ENCODE peak calls at places on chromosomes 7 and 10, in nine cellular contexts. L is RWPE1, Z is GM12892, K is NCI-H2081, A is nephron progenitor cell, Y is AG09309, I is HEK293T, P is Kasumi-1, M is hepatic stellate cell. S is an unnamed sample.

GRCh38 chr10:93815304-93816091 is 57.8 kb downstream of the LGI1 start:
- DNase-seq in L (no peak), M (no peak), Y (no peak), A (peak), P (no peak), Z (no peak), K (no peak), I (no peak), S (no peak)

GRCh38 chr7:76129366-76129765 is 72.3 kb upstream of the SRRM3 start:
- DNase-seq in I (no peak), L (no peak), Y (peak), A (no peak), M (no peak), K (peak), P (no peak), Z (no peak), S (no peak)

GRCh38 chr7:23235688-23236280 is 10.8 kb upstream of the GPNMB start:
- DNase-seq in Y (no peak), K (no peak), A (no peak), I (no peak), P (no peak), M (no peak), L (peak), Z (no peak), S (no peak)

GRCh38 chr10:91665842-91666241 is 33.0 kb upstream of the PPP1R3C start:
- DNase-seq in M (no peak), I (no peak), Z (no peak), P (no peak), Y (no peak), L (no peak), K (no peak), A (no peak), S (no peak)

GRCh38 chr10:64658528-64658927 is 1137.3 kb downstream of the REEP3 start:
- DNase-seq in Y (no peak), P (no peak), K (no peak), Z (no peak), M (no peak), A (no peak), L (no peak), I (no peak), S (no peak)

GRCh38 chr10:48419714-48420113 is 113.2 kb downstream of the MAPK8 start:
- DNase-seq in P (no peak), I (no peak), Y (no peak), M (no peak), A (no peak), L (no peak), K (no peak), Z (no peak), S (no peak)

GRCh38 chr7:64314493-64315020 is 796 bp downstream of the ZNF736 start:
- DNase-seq in Y (no peak), M (no peak), A (no peak), I (no peak), K (no peak), P (no peak), Z (no peak), L (no peak), S (no peak)

GRCh38 chr10:3147117-3147820 is 25.3 kb downstream of the PITRM1 start:
- DNase-seq in I (no peak), A (no peak), P (no peak), K (no peak), Z (no peak), Y (no peak), M (no peak), L (no peak), S (no peak)

GRCh38 chr7:28804990-28805389 is 153.1 kb downstream of the TRIL start:
- DNase-seq in M (no peak), K (no peak), I (no peak), Z (no peak), P (no peak), A (no peak), L (peak), Y (peak), S (no peak)